ENCODE peak calls at places on chromosome 10, in ten cellular contexts. J is right lobe of liver, K is PC-9, T is K562, Y is cardiac muscle cell, Q is right atrium auricular region, O is body of pancreas, A is colonic mucosa, L is astrocyte, P is IMR-90. M is an unnamed sample. For H3K36me3, the result is how much of the 10 kb centered on the place peaks cover.

GRCh38 chr10:132507956-132508490 is 29.6 kb upstream of the INPP5A start:
- DNase-seq in J (peak), T (no peak), L (no peak), P (no peak), A (no peak), O (no peak), K (no peak), Q (no peak), Y (no peak), M (no peak)

GRCh38 chr10:100083623-100084022 is 2.0 kb upstream of the CPN1 start:
- DNase-seq in L (no peak), T (no peak), J (no peak), P (no peak), Q (no peak), A (no peak), O (no peak), Y (no peak), K (no peak), M (no peak)

GRCh38 chr10:1578392-1579140 is 158.8 kb downstream of the ADARB2 start:
- DNase-seq in L (no peak), P (no peak), J (peak), K (no peak), Q (no peak), O (no peak), A (no peak), T (no peak), Y (no peak), M (no peak)

GRCh38 chr10:1119027-1119426 is 62.8 kb downstream of the WDR37 start:
- DNase-seq in T (no peak), K (no peak), O (no peak), A (no peak), P (no peak), Y (no peak), L (no peak), J (peak), Q (no peak), M (peak)

GRCh38 chr10:122344741-122345258 is 29.7 kb upstream of the PLEKHA1 start:
- DNase-seq in K (no peak), O (no peak), Y (peak), Q (no peak), L (peak), A (peak), J (no peak), T (no peak), P (peak), M (no peak)

GRCh38 chr10:77532068-77532467 is 105.5 kb downstream of the KCNMA1 start:
- DNase-seq in P (peak), K (no peak), A (no peak), L (peak), J (no peak), Y (peak), T (no peak), O (no peak), Q (no peak), M (no peak)

GRCh38 chr10:100038561-100039071 is 28.9 kb upstream of the DNMBP start:
- DNase-seq in T (no peak), Y (peak), Q (no peak), L (no peak), O (no peak), J (peak), A (peak), P (no peak), K (no peak), M (no peak)

GRCh38 chr10:132397671-132398565 is 918 bp downstream of the PWWP2B start:
- DNase-seq in Y (peak), J (peak), O (peak), T (peak), K (peak), L (peak), A (peak), Q (peak), P (peak), M (peak)

GRCh38 chr10:77553311-77553710 is 84.3 kb downstream of the KCNMA1 start:
- DNase-seq in Q (no peak), T (no peak), Y (no peak), L (no peak), J (no peak), P (no peak), K (no peak), A (no peak), O (peak), M (no peak)

GRCh38 chr10:132708936-132709335 is 77.0 kb downstream of the NKX6-2 start:
- DNase-seq in K (no peak), T (no peak), P (no peak), A (no peak), L (no peak), Q (no peak), Y (no peak), J (peak), O (no peak), M (peak)

GRCh38 chr10:58969578-58969977 is 206.9 kb upstream of the PHYHIPL start:
- DNase-seq in P (no peak), T (no peak), L (peak), Y (peak), J (no peak), K (no peak), O (no peak), A (no peak), Q (no peak), M (no peak)

GRCh38 chr10:29443745-29444523 is 155.1 kb downstream of the LYZL1 start:
- DNase-seq in T (peak), O (no peak), J (no peak), Q (no peak), Y (no peak), K (no peak), P (peak), L (peak), A (no peak), M (peak)

GRCh38 chr10:72086466-72087391 is 1.6 kb downstream of the SPOCK2 start:
- DNase-seq in A (no peak), T (no peak), K (no peak), Y (no peak), P (peak), O (no peak), J (no peak), L (peak), Q (no peak), M (no peak)

GRCh38 chr10:34817586-34817985 is 2.5 kb upstream of the PARD3 start:
- DNase-seq in Y (no peak), K (no peak), P (no peak), Q (no peak), O (no peak), A (no peak), L (no peak), T (no peak), J (no peak), M (no peak)

GRCh38 chr10:48556065-48556464 is 48.8 kb downstream of the ARHGAP22 start:
- DNase-seq in J (no peak), T (no peak), P (no peak), L (no peak), K (no peak), O (no peak), Q (no peak), A (no peak), Y (no peak), M (no peak)

GRCh38 chr10:103923502-103923901 is 5.5 kb upstream of the STN1 start:
- DNase-seq in P (no peak), L (no peak), O (peak), Y (no peak), K (peak), T (no peak), A (no peak), Q (no peak), J (no peak), M (no peak)

GRCh38 chr10:43892062-43892765 is 243.5 kb upstream of the ZNF32 start:
- DNase-seq in Y (peak), L (peak), Q (peak), O (no peak), K (no peak), A (no peak), J (no peak), T (no peak), P (peak), M (no peak)

GRCh38 chr10:110432084-110432483 is 65.6 kb upstream of the DUSP5 start:
- DNase-seq in L (no peak), O (no peak), Q (no peak), A (no peak), Y (no peak), J (no peak), K (no peak), T (no peak), P (no peak), M (no peak)

GRCh38 chr10:75400769-75401568 is 595 bp downstream of the ZNF503 start:
- DNase-seq in Y (peak), P (peak), J (peak), O (peak), Q (peak), L (no peak), T (no peak), K (no peak), A (peak), M (peak)

GRCh38 chr10:100006241-100006886 is 3.4 kb downstream of the DNMBP start:
- DNase-seq in O (no peak), A (no peak), Y (peak), T (peak), L (peak), K (peak), J (no peak), P (peak), Q (no peak), M (no peak)

GRCh38 chr10:70723771-70724170 is 51.5 kb downstream of the ADAMTS14 start:
- DNase-seq in T (no peak), L (no peak), A (no peak), Y (no peak), K (no peak), O (no peak), P (no peak), Q (no peak), J (no peak), M (no peak)

GRCh38 chr10:14225374-14225773 is 105.3 kb downstream of the FRMD4A start:
- DNase-seq in Y (no peak), O (no peak), K (no peak), L (no peak), A (no peak), T (no peak), J (no peak), Q (peak), P (no peak), M (no peak)

GRCh38 chr10:7872041-7872442 is 53.7 kb downstream of the TAF3 start:
- DNase-seq in T (peak), O (no peak), A (no peak), Y (peak), L (no peak), P (peak), J (no peak), K (peak), Q (no peak), M (no peak)

GRCh38 chr10:58981051-58981450 is 195.4 kb upstream of the PHYHIPL start:
- DNase-seq in Y (no peak), A (no peak), Q (no peak), L (no peak), K (no peak), J (no peak), O (no peak), T (no peak), P (no peak), M (no peak)

DNA sequence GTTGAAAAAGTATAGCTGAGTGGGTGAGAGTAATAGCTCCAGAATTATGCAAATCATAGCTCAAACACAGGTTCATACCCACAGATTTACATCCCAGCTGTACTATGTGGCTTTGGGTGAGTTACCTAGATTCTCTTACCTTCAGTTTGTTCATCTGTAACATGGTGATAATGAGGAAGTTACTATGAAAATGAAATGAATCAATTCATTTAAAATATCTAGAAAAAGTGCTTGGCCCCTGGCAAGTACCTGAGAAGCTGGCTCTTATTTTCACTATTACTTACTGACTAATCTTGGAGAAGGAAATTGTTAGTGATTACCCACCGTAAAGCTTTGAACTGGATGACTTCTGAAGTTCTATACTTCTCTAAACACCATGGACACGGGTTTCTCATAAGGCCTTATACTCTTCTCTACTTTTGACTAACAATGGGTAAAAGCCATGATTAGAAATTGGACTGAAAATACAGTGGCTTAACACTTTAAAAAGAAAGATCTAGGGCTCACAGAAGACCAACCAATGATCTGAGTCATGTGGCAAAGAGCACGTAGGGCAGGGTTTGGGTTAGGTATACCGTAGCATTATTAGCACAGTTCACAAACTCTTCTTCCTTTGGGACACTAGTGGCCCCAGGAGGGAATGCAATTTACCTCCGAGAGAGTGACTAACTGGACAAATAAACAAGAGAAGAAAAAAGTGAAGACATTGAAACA is 149.2 kb downstream of the PLPP4 start:
- DNase-seq in O (no peak), Q (no peak), P (no peak), J (no peak), A (no peak), K (no peak), Y (no peak), L (no peak), T (no peak), M (no peak)
- H3K4me3 ChIP-seq in O (no peak), Q (no peak), P (no peak), J (no peak), A (no peak), K (no peak), Y (no peak), L (no peak), T (no peak), M (no peak)

DNA sequence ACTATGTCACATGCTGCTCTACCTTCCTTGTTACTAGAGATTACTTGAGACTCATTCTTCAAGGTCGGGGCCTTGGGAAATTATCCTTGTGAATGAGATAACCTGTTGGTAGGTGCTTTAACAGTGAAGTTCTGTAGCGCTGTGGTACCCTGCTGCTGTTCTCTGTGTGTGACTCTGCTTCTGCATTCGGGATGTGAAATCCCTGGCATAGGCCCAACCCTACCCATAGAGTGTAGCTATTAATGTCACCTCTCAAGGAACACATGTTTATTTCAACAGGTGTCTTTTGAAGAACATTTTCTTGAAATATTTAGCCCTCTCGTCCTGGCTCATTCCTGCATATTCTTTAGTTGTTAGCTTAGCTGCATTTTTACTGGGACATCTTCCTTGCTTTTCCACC is 41.8 kb upstream of the TMEM236 start:
- DNase-seq in K (no peak), O (no peak), Q (no peak), Y (no peak), J (no peak), P (no peak), L (no peak), T (no peak), A (no peak), M (no peak)
- H3K36me3 ChIP-seq in K (under half), O (under half), Q (half or more), Y (under half), J (under half), P (under half), L (under half), T (half or more), A (under half), M (under half)

GRCh38 chr10:49688920-49689319 is 9.5 kb downstream of the C10orf53 start:
- DNase-seq in A (no peak), J (no peak), K (no peak), P (no peak), T (no peak), Q (peak), L (no peak), Y (no peak), O (no peak), M (no peak)
- H3K4me3 ChIP-seq in A (no peak), J (no peak), K (no peak), P (no peak), T (no peak), Q (no peak), L (no peak), Y (no peak), O (no peak), M (no peak)

GRCh38 chr10:73366381-73367298 is 8.0 kb upstream of the CFAP70 start:
- DNase-seq in L (no peak), P (no peak), T (peak), K (no peak), Q (no peak), Y (no peak), O (no peak), J (no peak), A (no peak), M (no peak)
- H3K36me3 ChIP-seq in L (under half), P (under half), T (under half), K (under half), Q (under half), Y (under half), O (under half), J (under half), A (under half), M (under half)

GRCh38 chr10:23193435-23194074 is 1.4 kb downstream of the PTF1A start:
- DNase-seq in P (no peak), K (no peak), O (peak), T (no peak), J (no peak), L (no peak), Q (no peak), Y (no peak), A (no peak), M (no peak)

GRCh38 chr10:23196201-23196600 is 4.1 kb downstream of the PTF1A start:
- DNase-seq in K (no peak), Q (no peak), J (no peak), T (no peak), O (peak), Y (no peak), P (no peak), A (no peak), L (no peak), M (no peak)

GRCh38 chr10:23195846-23196200 is 3.7 kb downstream of the PTF1A start:
- DNase-seq in K (no peak), O (no peak), T (no peak), A (no peak), P (no peak), J (no peak), Q (no peak), Y (no peak), L (no peak), M (no peak)

GRCh38 chr10:23194471-23194965 is 2.4 kb downstream of the PTF1A start:
- DNase-seq in K (no peak), A (no peak), J (no peak), O (peak), P (no peak), Y (no peak), T (no peak), L (no peak), Q (no peak), M (no peak)

GRCh38 chr10:23194966-23195845 is 3.1 kb downstream of the PTF1A start:
- DNase-seq in Y (no peak), P (no peak), O (peak), J (no peak), A (no peak), T (no peak), Q (no peak), L (no peak), K (no peak), M (no peak)
- H3K4me3 ChIP-seq in Y (peak), P (no peak), O (peak), J (no peak), A (no peak), T (no peak), Q (no peak), L (no peak), K (no peak), M (no peak)

DNA sequence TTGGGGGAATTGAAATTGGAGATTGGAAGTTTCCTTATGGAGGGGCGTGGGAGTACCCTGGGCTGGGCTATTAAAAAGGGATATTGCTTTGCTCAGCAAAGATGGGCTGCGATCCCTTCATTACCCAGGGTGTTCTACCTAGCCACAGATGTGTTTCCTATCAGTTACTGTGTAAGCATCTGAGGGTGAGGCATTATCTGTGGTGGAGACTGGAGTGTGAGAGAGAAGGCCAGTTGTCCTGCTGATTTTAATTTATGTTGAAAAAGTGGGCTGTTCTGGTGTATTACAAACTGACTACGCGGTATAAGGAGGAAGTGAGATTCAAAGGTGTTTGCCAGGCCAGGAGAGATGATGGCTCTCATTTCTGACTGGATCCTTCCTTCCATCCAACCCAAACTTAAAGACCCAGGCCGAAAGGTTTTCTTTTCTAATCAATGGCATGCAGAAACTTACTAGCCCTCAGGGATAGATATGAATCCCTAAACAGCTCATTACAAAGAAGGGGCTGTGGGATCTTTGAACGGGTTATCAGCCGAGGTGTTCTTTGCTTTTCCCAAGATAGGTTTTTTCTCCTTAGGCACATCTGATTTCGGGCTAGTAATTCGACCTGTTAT is 7.6 kb downstream of the TCF7L2 start:
- DNase-seq in P (no peak), O (no peak), T (no peak), Y (no peak), K (no peak), J (no peak), L (peak), Q (no peak), A (no peak), M (no peak)
- H3K36me3 ChIP-seq in P (under half), O (under half), T (under half), Y (under half), K (under half), J (under half), L (under half), Q (under half), A (under half), M (under half)

DNA sequence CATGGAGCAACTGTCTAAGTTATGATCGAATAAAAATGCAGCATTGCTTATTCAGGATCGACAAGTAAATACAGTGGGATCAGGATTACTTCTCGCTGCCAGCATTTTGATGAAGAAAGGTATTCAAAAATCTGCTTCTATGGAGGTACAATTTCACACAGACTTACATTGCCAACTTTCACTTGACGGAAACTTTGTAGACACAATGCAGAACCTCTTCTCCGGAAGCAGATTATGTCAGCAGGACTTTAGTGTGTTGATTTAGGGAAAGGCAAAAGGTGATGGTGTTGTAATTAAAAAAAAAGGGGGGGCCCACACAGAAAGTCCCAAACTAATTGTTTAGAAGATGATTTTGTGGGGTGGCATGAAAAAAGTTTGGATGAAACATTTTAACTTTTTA is 462.4 kb upstream of the KLF6 start:
- DNase-seq in L (no peak), O (no peak), J (no peak), A (no peak), Y (peak), T (no peak), Q (no peak), K (no peak), P (no peak), M (no peak)
- H3K4me3 ChIP-seq in L (peak), O (no peak), J (no peak), A (no peak), Y (no peak), T (no peak), Q (no peak), K (no peak), P (peak), M (no peak)

GRCh38 chr10:86443936-86444335 is 77.3 kb upstream of the GRID1 start:
- DNase-seq in L (peak), P (peak), Y (peak), T (no peak), K (no peak), J (no peak), Q (no peak), A (no peak), O (no peak), M (no peak)
- H3K36me3 ChIP-seq in L (under half), P (under half), Y (under half), T (half or more), K (under half), J (under half), Q (half or more), A (under half), O (under half), M (under half)

GRCh38 chr10:61899663-61899996 is 1.9 kb upstream of the ARID5B start:
- DNase-seq in K (no peak), Q (no peak), A (no peak), O (no peak), L (no peak), J (no peak), P (no peak), Y (no peak), T (no peak), M (no peak)

GRCh38 chr10:61898435-61898778 is 3.1 kb upstream of the ARID5B start:
- DNase-seq in A (no peak), K (no peak), T (no peak), J (no peak), P (no peak), L (no peak), O (no peak), Q (no peak), Y (no peak), M (peak)

GRCh38 chr10:61899997-61900828 is 1.3 kb upstream of the ARID5B start:
- DNase-seq in A (peak), O (peak), K (peak), J (peak), L (peak), Q (no peak), T (peak), Y (peak), P (peak), M (peak)

GRCh38 chr10:61897671-61898434 is 3.6 kb upstream of the ARID5B start:
- DNase-seq in P (peak), O (peak), A (peak), Q (peak), L (peak), K (no peak), T (peak), J (peak), Y (peak), M (peak)

GRCh38 chr10:61899045-61899444 is 2.5 kb upstream of the ARID5B start:
- DNase-seq in O (no peak), Y (peak), L (peak), T (peak), K (no peak), P (peak), Q (no peak), A (no peak), J (no peak), M (no peak)
- H3K4me3 ChIP-seq in O (no peak), Y (no peak), L (peak), T (no peak), K (peak), P (no peak), Q (no peak), A (peak), J (no peak), M (peak)

M was measured in BE2C.